ENCODE peak calls at places on chromosomes 11 and 22, in four cellular contexts. One of them, this sample, is unnamed.

GRCh38 chr22:17575151-17575550 is 11.9 kb downstream of the SLC25A18 start:
- DNase-seq in lower leg skin: no peak
- DNase-seq in heart right ventricle: no peak
- DNase-seq in colonic mucosa: no peak
- DNase-seq in this sample: no peak

GRCh38 chr22:24474221-24474620 is 20.9 kb upstream of the UPB1 start:
- DNase-seq in lower leg skin: no peak
- DNase-seq in heart right ventricle: no peak
- DNase-seq in colonic mucosa: no peak
- DNase-seq in this sample: no peak

GRCh38 chr22:41308544-41308947 is 7.2 kb downstream of the ZC3H7B start:
- DNase-seq in lower leg skin: no peak
- DNase-seq in heart right ventricle: no peak
- DNase-seq in colonic mucosa: no peak
- DNase-seq in this sample: no peak

GRCh38 chr11:128776434-128777284 is 82.8 kb downstream of the FLI1 start:
- DNase-seq in lower leg skin: peak; percentile 80
- DNase-seq in heart right ventricle: peak; percentile 76
- DNase-seq in colonic mucosa: no peak
- DNase-seq in this sample: peak; percentile 78

GRCh38 chr22:22348127-22348814 is 103.7 kb downstream of the VPREB1 start:
- DNase-seq in lower leg skin: no peak
- DNase-seq in heart right ventricle: no peak
- DNase-seq in colonic mucosa: no peak
- DNase-seq in this sample: no peak

GRCh38 chr22:47394504-47395440 is 632.3 kb downstream of the TBC1D22A start:
- DNase-seq in lower leg skin: no peak
- DNase-seq in heart right ventricle: no peak
- DNase-seq in colonic mucosa: no peak
- DNase-seq in this sample: no peak

GRCh38 chr11:128291835-128292234 is 295.5 kb downstream of the ETS1 start:
- DNase-seq in lower leg skin: no peak
- DNase-seq in heart right ventricle: no peak
- DNase-seq in colonic mucosa: peak; percentile 61
- DNase-seq in this sample: no peak

GRCh38 chr11:93051181-93051580 is 81.7 kb downstream of the MTNR1B start:
- DNase-seq in lower leg skin: no peak
- DNase-seq in heart right ventricle: no peak
- DNase-seq in colonic mucosa: no peak
- DNase-seq in this sample: no peak

GRCh38 chr11:119189393-119189792 is 4.1 kb downstream of the NHERF4 start:
- DNase-seq in lower leg skin: no peak
- DNase-seq in heart right ventricle: no peak
- DNase-seq in colonic mucosa: no peak
- DNase-seq in this sample: no peak

GRCh38 chr11:69075421-69076128 is 26.8 kb downstream of the TPCN2 start:
- DNase-seq in lower leg skin: peak; percentile 95
- DNase-seq in heart right ventricle: peak; percentile 75
- DNase-seq in colonic mucosa: peak; percentile 41
- DNase-seq in this sample: no peak

GRCh38 chr11:116427903-116428637 is 344.7 kb downstream of the BUD13 start:
- DNase-seq in lower leg skin: no peak
- DNase-seq in heart right ventricle: no peak
- DNase-seq in colonic mucosa: peak; percentile 54
- DNase-seq in this sample: peak; percentile 82

GRCh38 chr11:113339909-113340569 is 25.7 kb downstream of the TTC12 start:
- DNase-seq in lower leg skin: no peak
- DNase-seq in heart right ventricle: no peak
- DNase-seq in colonic mucosa: no peak
- DNase-seq in this sample: no peak

GRCh38 chr22:45784357-45785277 is 113.0 kb downstream of the ATXN10 start:
- DNase-seq in lower leg skin: no peak
- DNase-seq in heart right ventricle: peak; percentile 23
- DNase-seq in colonic mucosa: no peak
- DNase-seq in this sample: no peak

GRCh38 chr11:111833524-111833923 is 37.9 kb downstream of the ALG9 start:
- DNase-seq in lower leg skin: no peak
- DNase-seq in heart right ventricle: no peak
- DNase-seq in colonic mucosa: no peak
- DNase-seq in this sample: peak; percentile 14

GRCh38 chr11:15291885-15292284 is 177.2 kb downstream of the INSC start:
- DNase-seq in lower leg skin: no peak
- DNase-seq in heart right ventricle: peak; percentile 25
- DNase-seq in colonic mucosa: no peak
- DNase-seq in this sample: no peak

GRCh38 chr22:41910599-41911291 is 4.1 kb downstream of the SHISA8 start:
- DNase-seq in lower leg skin: no peak
- DNase-seq in heart right ventricle: peak; percentile 63
- DNase-seq in colonic mucosa: no peak
- DNase-seq in this sample: peak; percentile 42

GRCh38 chr11:92834296-92835020 is 135.0 kb upstream of the MTNR1B start:
- DNase-seq in lower leg skin: no peak
- DNase-seq in heart right ventricle: no peak
- DNase-seq in colonic mucosa: no peak
- DNase-seq in this sample: no peak

GRCh38 chr11:15280393-15280792 is 165.7 kb downstream of the INSC start:
- DNase-seq in lower leg skin: no peak
- DNase-seq in heart right ventricle: no peak
- DNase-seq in colonic mucosa: no peak
- DNase-seq in this sample: no peak

GRCh38 chr22:35212020-35212419 is 45.3 kb upstream of the HMGXB4 start:
- DNase-seq in lower leg skin: no peak
- DNase-seq in heart right ventricle: no peak
- DNase-seq in colonic mucosa: no peak
- DNase-seq in this sample: no peak

GRCh38 chr11:35483131-35483800 is 42.1 kb downstream of the PAMR1 start:
- DNase-seq in lower leg skin: no peak
- DNase-seq in heart right ventricle: no peak
- DNase-seq in colonic mucosa: no peak
- DNase-seq in this sample: no peak

GRCh38 chr11:133531971-133532651 is at the start of gene OPCML:
- DNase-seq in lower leg skin: no peak
- DNase-seq in heart right ventricle: no peak
- DNase-seq in colonic mucosa: no peak
- DNase-seq in this sample: no peak

DNA sequence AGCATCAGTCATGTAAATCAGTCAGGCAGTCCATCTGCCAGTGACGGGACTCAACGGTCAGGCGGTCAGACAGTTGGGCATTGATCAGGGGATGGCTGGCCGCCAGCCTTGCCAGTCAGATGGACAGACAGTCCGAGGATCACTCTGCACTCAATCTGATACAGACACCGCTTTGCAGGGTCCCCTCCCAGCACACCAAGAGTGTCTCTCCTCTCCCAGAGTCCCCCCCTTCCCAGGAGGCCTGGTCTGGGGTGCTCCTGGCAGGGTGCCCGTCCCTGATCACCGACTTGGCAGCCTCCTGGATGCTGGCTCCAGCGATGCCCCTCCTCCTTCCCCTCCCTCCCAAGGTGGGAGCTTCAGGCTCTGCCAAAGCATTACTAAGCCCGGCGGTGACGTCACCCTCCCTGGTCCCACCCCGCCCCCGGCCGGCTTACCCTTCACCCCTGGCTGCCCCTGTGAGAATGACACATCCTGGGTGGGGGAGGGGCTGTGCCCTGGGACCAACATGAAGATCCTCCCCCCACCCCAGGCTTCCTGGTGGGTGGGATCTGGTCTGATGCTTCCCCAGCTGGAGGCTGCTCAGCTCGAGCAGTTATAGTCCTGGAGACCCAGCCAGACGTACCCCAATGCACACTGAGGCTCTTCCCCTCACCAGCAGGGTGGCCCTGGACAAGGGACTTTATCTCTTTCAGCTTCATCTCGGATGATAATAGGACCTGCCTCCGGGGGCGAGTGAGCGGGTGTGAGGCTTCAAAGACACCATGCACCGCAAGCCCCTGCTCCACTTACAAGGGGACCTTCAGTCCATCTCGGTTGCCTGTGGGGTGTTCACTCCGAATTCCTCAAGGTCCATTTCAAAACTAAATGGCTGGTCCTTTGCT is 69.2 kb downstream of the CD82 start:
- DNase-seq in lower leg skin: peak; percentile 90
- DNase-seq in heart right ventricle: peak; percentile 72
- DNase-seq in colonic mucosa: no peak
- DNase-seq in this sample: peak; percentile 87
- H3K4me3 ChIP-seq in lower leg skin: no peak overlapping the region
- H3K4me3 ChIP-seq in heart right ventricle: peak overlapping the region; percentile 26
- H3K4me3 ChIP-seq in colonic mucosa: no peak overlapping the region
- H3K4me3 ChIP-seq in this sample: peak overlapping the region; percentile 45

GRCh38 chr22:43262990-43263644 is 76.2 kb upstream of the TTLL12 start:
- DNase-seq in lower leg skin: no peak
- DNase-seq in heart right ventricle: no peak
- DNase-seq in colonic mucosa: no peak
- DNase-seq in this sample: peak; percentile 49
- H3K4me3 ChIP-seq in lower leg skin: no peak overlapping the region
- H3K4me3 ChIP-seq in heart right ventricle: no peak overlapping the region
- H3K4me3 ChIP-seq in colonic mucosa: peak overlapping the region; percentile 9
- H3K4me3 ChIP-seq in this sample: peak overlapping the region; percentile 44

GRCh38 chr11:105045897-105046296 is 762 bp upstream of the CARD16 start:
- DNase-seq in lower leg skin: peak; percentile 88
- DNase-seq in heart right ventricle: no peak
- DNase-seq in colonic mucosa: no peak
- DNase-seq in this sample: no peak

GRCh38 chr11:105046898-105047579 is 1.9 kb upstream of the CARD16 start:
- DNase-seq in lower leg skin: no peak
- DNase-seq in heart right ventricle: no peak
- DNase-seq in colonic mucosa: peak; percentile 46
- DNase-seq in this sample: no peak

GRCh38 chr11:105040703-105041102 is 4.4 kb downstream of the CARD16 start:
- DNase-seq in lower leg skin: no peak
- DNase-seq in heart right ventricle: no peak
- DNase-seq in colonic mucosa: no peak
- DNase-seq in this sample: no peak

DNA sequence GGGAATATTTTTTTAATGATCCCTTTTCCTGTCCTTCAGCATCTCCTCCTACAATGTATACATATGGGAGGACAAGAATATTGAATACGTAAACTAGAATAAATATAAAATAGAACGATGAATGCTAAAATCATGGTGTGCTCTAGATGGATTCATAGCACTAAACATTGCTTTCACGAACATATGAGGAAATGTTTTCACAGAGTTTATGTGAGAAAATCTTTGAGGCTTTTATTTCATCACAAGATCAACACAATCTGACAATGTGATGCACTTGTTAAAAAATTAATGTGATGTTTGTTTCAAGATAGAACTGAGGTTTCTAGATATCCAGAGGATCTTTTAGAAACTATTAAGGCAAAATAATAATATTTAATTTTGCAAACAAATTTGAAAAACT is 3.0 kb downstream of the CARD16 start:
- DNase-seq in lower leg skin: no peak
- DNase-seq in heart right ventricle: no peak
- DNase-seq in colonic mucosa: no peak
- DNase-seq in this sample: no peak
- H3K4me3 ChIP-seq in lower leg skin: no peak overlapping the region
- H3K4me3 ChIP-seq in heart right ventricle: peak overlapping the region; percentile 59
- H3K4me3 ChIP-seq in colonic mucosa: no peak overlapping the region
- H3K4me3 ChIP-seq in this sample: no peak overlapping the region

GRCh38 chr11:76781861-76782500 is 1.2 kb upstream of the TSKU start:
- DNase-seq in lower leg skin: peak; percentile 91
- DNase-seq in heart right ventricle: no peak
- DNase-seq in colonic mucosa: no peak
- DNase-seq in this sample: no peak
- H3K4me3 ChIP-seq in lower leg skin: no peak overlapping the region
- H3K4me3 ChIP-seq in heart right ventricle: peak overlapping the region; percentile 89
- H3K4me3 ChIP-seq in colonic mucosa: peak overlapping the region; percentile 84
- H3K4me3 ChIP-seq in this sample: peak overlapping the region; percentile 84

GRCh38 chr22:26579331-26579886 is 10.5 kb downstream of the TPST2 start:
- DNase-seq in lower leg skin: no peak
- DNase-seq in heart right ventricle: peak; percentile 25
- DNase-seq in colonic mucosa: peak; percentile 35
- DNase-seq in this sample: no peak
- H3K4me3 ChIP-seq in lower leg skin: no peak overlapping the region
- H3K4me3 ChIP-seq in heart right ventricle: no peak overlapping the region
- H3K4me3 ChIP-seq in colonic mucosa: no peak overlapping the region
- H3K4me3 ChIP-seq in this sample: no peak overlapping the region

GRCh38 chr11:65576232-65576866 is 496 bp downstream of the EHBP1L1 start:
- DNase-seq in lower leg skin: no peak
- DNase-seq in heart right ventricle: no peak
- DNase-seq in colonic mucosa: no peak
- DNase-seq in this sample: no peak
- H3K4me3 ChIP-seq in lower leg skin: peak overlapping the region; percentile 49
- H3K4me3 ChIP-seq in heart right ventricle: peak overlapping the region; percentile 88
- H3K4me3 ChIP-seq in colonic mucosa: peak overlapping the region; percentile 91
- H3K4me3 ChIP-seq in this sample: no peak overlapping the region

DNA sequence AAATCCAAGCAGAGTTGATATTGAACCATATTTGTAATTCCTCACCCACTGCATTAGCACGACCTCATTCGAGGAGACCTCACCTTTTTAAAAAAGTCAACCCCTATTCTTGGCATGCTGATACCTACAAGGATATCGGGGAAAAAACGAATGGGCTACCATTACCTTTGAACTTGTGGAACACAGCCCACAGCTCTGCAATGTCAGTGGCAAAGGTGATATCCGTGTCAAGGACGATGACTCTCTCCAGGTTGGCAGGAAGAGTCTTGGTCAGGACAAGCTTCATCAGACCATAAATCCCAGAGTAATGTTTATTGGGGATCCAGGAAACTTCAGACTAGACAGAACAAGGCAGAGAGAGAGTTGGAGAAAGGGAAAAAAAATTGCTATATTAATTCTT is 355.6 kb downstream of the LARGE1 start:
- DNase-seq in lower leg skin: peak; percentile 3
- DNase-seq in heart right ventricle: no peak
- DNase-seq in colonic mucosa: no peak
- DNase-seq in this sample: no peak
- H3K4me3 ChIP-seq in lower leg skin: no peak overlapping the region
- H3K4me3 ChIP-seq in heart right ventricle: no peak overlapping the region
- H3K4me3 ChIP-seq in colonic mucosa: no peak overlapping the region
- H3K4me3 ChIP-seq in this sample: no peak overlapping the region